ENCODE peak calls at places on chromosome 5, in nine cellular contexts. One of them, this sample, is unnamed.

GRCh38 chr5:2538169-2538568 is 213.3 kb downstream of the IRX2 start:
- DNase-seq in SIG-M5: no peak
- DNase-seq in RPMI7951: no peak
- DNase-seq in erythroblast: no peak
- DNase-seq in Peyer's patch: no peak
- DNase-seq in PC-3: no peak
- DNase-seq in stimulated activated CD8-positive, alpha-beta memory T cell treated with anti-CD3 and anti-CD28 coated beads, Interleukin-15, amount 100 ng/mL, for 48 hours: no peak
- DNase-seq in kidney glomerular epithelial cell: no peak
- DNase-seq in bronchial epithelial cell: no peak
- DNase-seq in this sample: no peak

GRCh38 chr5:10120934-10121333 is 128.8 kb downstream of the ATPSCKMT start:
- DNase-seq in SIG-M5: no peak
- DNase-seq in RPMI7951: no peak
- DNase-seq in erythroblast: no peak
- DNase-seq in Peyer's patch: no peak
- DNase-seq in PC-3: no peak
- DNase-seq in stimulated activated CD8-positive, alpha-beta memory T cell treated with anti-CD3 and anti-CD28 coated beads, Interleukin-15, amount 100 ng/mL, for 48 hours: no peak
- DNase-seq in kidney glomerular epithelial cell: no peak
- DNase-seq in bronchial epithelial cell: no peak
- DNase-seq in this sample: no peak

GRCh38 chr5:133977858-133978257 is 9.4 kb upstream of the C5orf15 start:
- DNase-seq in SIG-M5: no peak
- DNase-seq in RPMI7951: peak; percentile 79
- DNase-seq in erythroblast: no peak
- DNase-seq in Peyer's patch: no peak
- DNase-seq in PC-3: no peak
- DNase-seq in stimulated activated CD8-positive, alpha-beta memory T cell treated with anti-CD3 and anti-CD28 coated beads, Interleukin-15, amount 100 ng/mL, for 48 hours: no peak
- DNase-seq in kidney glomerular epithelial cell: peak; percentile 40
- DNase-seq in bronchial epithelial cell: peak; percentile 8
- DNase-seq in this sample: peak; percentile 51

GRCh38 chr5:40481226-40481625 is 198.5 kb upstream of the PTGER4 start:
- DNase-seq in SIG-M5: no peak
- DNase-seq in RPMI7951: peak; percentile 63
- DNase-seq in erythroblast: no peak
- DNase-seq in Peyer's patch: no peak
- DNase-seq in PC-3: peak; percentile 57
- DNase-seq in stimulated activated CD8-positive, alpha-beta memory T cell treated with anti-CD3 and anti-CD28 coated beads, Interleukin-15, amount 100 ng/mL, for 48 hours: no peak
- DNase-seq in kidney glomerular epithelial cell: no peak
- DNase-seq in bronchial epithelial cell: peak; percentile 68
- DNase-seq in this sample: no peak

GRCh38 chr5:39650234-39650816 is 225.5 kb upstream of the DAB2 start:
- DNase-seq in SIG-M5: no peak
- DNase-seq in RPMI7951: peak; percentile 11
- DNase-seq in erythroblast: no peak
- DNase-seq in Peyer's patch: no peak
- DNase-seq in PC-3: peak; percentile 31
- DNase-seq in stimulated activated CD8-positive, alpha-beta memory T cell treated with anti-CD3 and anti-CD28 coated beads, Interleukin-15, amount 100 ng/mL, for 48 hours: no peak
- DNase-seq in kidney glomerular epithelial cell: no peak
- DNase-seq in bronchial epithelial cell: no peak
- DNase-seq in this sample: peak; percentile 27

GRCh38 chr5:145178667-145179523 is 656.2 kb downstream of the PRELID2 start:
- DNase-seq in SIG-M5: no peak
- DNase-seq in RPMI7951: no peak
- DNase-seq in erythroblast: no peak
- DNase-seq in Peyer's patch: no peak
- DNase-seq in PC-3: no peak
- DNase-seq in stimulated activated CD8-positive, alpha-beta memory T cell treated with anti-CD3 and anti-CD28 coated beads, Interleukin-15, amount 100 ng/mL, for 48 hours: no peak
- DNase-seq in kidney glomerular epithelial cell: peak; percentile 20
- DNase-seq in bronchial epithelial cell: peak; percentile 17
- DNase-seq in this sample: no peak

GRCh38 chr5:167725741-167726140 is 565.7 kb upstream of the WWC1 start:
- DNase-seq in SIG-M5: no peak
- DNase-seq in RPMI7951: no peak
- DNase-seq in erythroblast: no peak
- DNase-seq in Peyer's patch: no peak
- DNase-seq in PC-3: no peak
- DNase-seq in stimulated activated CD8-positive, alpha-beta memory T cell treated with anti-CD3 and anti-CD28 coated beads, Interleukin-15, amount 100 ng/mL, for 48 hours: no peak
- DNase-seq in kidney glomerular epithelial cell: no peak
- DNase-seq in bronchial epithelial cell: no peak
- DNase-seq in this sample: no peak

GRCh38 chr5:176818391-176819098 is 8.2 kb downstream of the UNC5A start:
- DNase-seq in SIG-M5: no peak
- DNase-seq in RPMI7951: no peak
- DNase-seq in erythroblast: no peak
- DNase-seq in Peyer's patch: no peak
- DNase-seq in PC-3: no peak
- DNase-seq in stimulated activated CD8-positive, alpha-beta memory T cell treated with anti-CD3 and anti-CD28 coated beads, Interleukin-15, amount 100 ng/mL, for 48 hours: no peak
- DNase-seq in kidney glomerular epithelial cell: no peak
- DNase-seq in bronchial epithelial cell: no peak
- DNase-seq in this sample: no peak

GRCh38 chr5:96958977-96959376 is 23.1 kb downstream of the LNPEP start:
- DNase-seq in SIG-M5: no peak
- DNase-seq in RPMI7951: no peak
- DNase-seq in erythroblast: no peak
- DNase-seq in Peyer's patch: no peak
- DNase-seq in PC-3: no peak
- DNase-seq in stimulated activated CD8-positive, alpha-beta memory T cell treated with anti-CD3 and anti-CD28 coated beads, Interleukin-15, amount 100 ng/mL, for 48 hours: no peak
- DNase-seq in kidney glomerular epithelial cell: no peak
- DNase-seq in bronchial epithelial cell: no peak
- DNase-seq in this sample: no peak

GRCh38 chr5:33772276-33772990 is 119.4 kb downstream of the ADAMTS12 start:
- DNase-seq in SIG-M5: no peak
- DNase-seq in RPMI7951: peak; percentile 80
- DNase-seq in erythroblast: no peak
- DNase-seq in Peyer's patch: no peak
- DNase-seq in PC-3: peak; percentile 50
- DNase-seq in stimulated activated CD8-positive, alpha-beta memory T cell treated with anti-CD3 and anti-CD28 coated beads, Interleukin-15, amount 100 ng/mL, for 48 hours: no peak
- DNase-seq in kidney glomerular epithelial cell: no peak
- DNase-seq in bronchial epithelial cell: peak; percentile 42
- DNase-seq in this sample: peak; percentile 21

This sample was measured in H4.